ENCODE peak calls at places on chromosome 1, in nine cellular contexts. H is SJSA1, P is IMR-90, G is iPS DF 6.9, F is cardiac fibroblast, M is fibroblast of mammary gland, R is cardiac muscle cell, L is mammary epithelial cell, D is AG04450. I is an unnamed sample.

GRCh38 chr1:95197616-95198252 is 36.3 kb upstream of the RWDD3 start:
- DNase-seq in D (no peak), R (peak), P (peak), L (peak), G (no peak), M (peak), H (no peak), F (peak), I (peak)

GRCh38 chr1:219296430-219296850 is 122.8 kb downstream of the LYPLAL1 start:
- DNase-seq in H (no peak), D (no peak), F (no peak), G (no peak), M (no peak), R (no peak), P (peak), L (no peak), I (peak)

GRCh38 chr1:162476620-162477019 is 21.0 kb upstream of the UHMK1 start:
- DNase-seq in G (no peak), L (no peak), R (no peak), H (no peak), P (no peak), D (no peak), M (no peak), F (no peak), I (no peak)

GRCh38 chr1:91948501-91949355 is 473 bp upstream of the BRDT start:
- DNase-seq in R (no peak), M (no peak), D (no peak), P (no peak), H (no peak), F (no peak), L (no peak), G (no peak), I (no peak)

GRCh38 chr1:38763106-38763505 is 96.5 kb downstream of the RRAGC start:
- DNase-seq in D (no peak), F (no peak), P (no peak), L (no peak), R (no peak), H (no peak), M (no peak), G (no peak), I (no peak)

GRCh38 chr1:171715813-171716251 is 26.0 kb downstream of the VAMP4 start:
- DNase-seq in P (peak), G (no peak), M (peak), F (peak), L (peak), H (peak), R (peak), D (no peak), I (no peak)

GRCh38 chr1:195195423-195196057 is 1412.7 kb downstream of the KCNT2 start:
- DNase-seq in H (no peak), F (no peak), G (no peak), P (no peak), M (no peak), R (no peak), D (no peak), L (no peak), I (no peak)

GRCh38 chr1:16208270-16208987 is 4.0 kb downstream of the ARHGEF19 start:
- DNase-seq in H (no peak), M (peak), G (no peak), P (peak), D (no peak), L (no peak), F (peak), R (peak), I (no peak)

GRCh38 chr1:94463765-94464330 is 45.7 kb downstream of the ABCD3 start:
- DNase-seq in F (peak), M (peak), D (peak), L (peak), G (no peak), H (peak), P (peak), R (peak), I (peak)

GRCh38 chr1:154768456-154769125 is 101.5 kb downstream of the KCNN3 start:
- DNase-seq in H (no peak), P (no peak), L (no peak), F (peak), G (no peak), D (no peak), M (peak), R (peak), I (no peak)

GRCh38 chr1:49576327-49576901 is 447.3 kb downstream of the AGBL4 start:
- DNase-seq in H (no peak), G (no peak), P (no peak), M (no peak), D (no peak), F (no peak), L (no peak), R (no peak), I (no peak)

GRCh38 chr1:85275701-85276289 is 637 bp downstream of the BCL10 start:
- DNase-seq in G (no peak), M (no peak), D (no peak), P (peak), R (no peak), F (no peak), L (no peak), H (no peak), I (no peak)

GRCh38 chr1:9766759-9767442 is 56.9 kb downstream of the CLSTN1 start:
- DNase-seq in G (no peak), L (peak), F (peak), P (peak), R (peak), D (peak), H (peak), M (peak), I (peak)

GRCh38 chr1:12005488-12006166 is 13.7 kb upstream of the MIIP start:
- DNase-seq in L (no peak), F (no peak), D (no peak), H (no peak), M (no peak), G (no peak), P (no peak), R (no peak), I (no peak)

GRCh38 chr1:41515778-41516167 is 31.3 kb upstream of the EDN2 start:
- DNase-seq in H (no peak), G (no peak), P (no peak), D (no peak), M (no peak), R (no peak), F (no peak), L (no peak), I (no peak)

GRCh38 chr1:187151555-187151954 is 322.8 kb downstream of the PLA2G4A start:
- DNase-seq in H (no peak), D (no peak), F (no peak), R (no peak), G (no peak), L (no peak), M (no peak), P (no peak), I (no peak)

GRCh38 chr1:42993631-42994121 is 35.0 kb upstream of the SLC2A1 start:
- DNase-seq in R (no peak), H (no peak), P (no peak), L (no peak), F (no peak), D (no peak), M (no peak), G (no peak), I (no peak)

GRCh38 chr1:33228935-33229487 is 27.3 kb upstream of the ZNF362 start:
- DNase-seq in M (peak), G (no peak), L (peak), R (peak), D (peak), P (peak), F (peak), H (no peak), I (peak)

GRCh38 chr1:12600880-12601633 is 17.0 kb downstream of the DHRS3 start:
- DNase-seq in L (no peak), G (no peak), P (no peak), R (peak), H (peak), M (peak), F (no peak), D (no peak), I (no peak)

GRCh38 chr1:111201275-111202090 is 1.0 kb upstream of the DENND2D start:
- DNase-seq in P (no peak), F (no peak), M (no peak), L (no peak), R (no peak), D (no peak), G (no peak), H (no peak), I (no peak)

GRCh38 chr1:43250351-43250761 is 19.4 kb upstream of the TMEM125 start:
- DNase-seq in R (no peak), P (no peak), G (no peak), H (no peak), L (no peak), D (no peak), F (no peak), M (no peak), I (no peak)

GRCh38 chr1:115596080-115596795 is 45.5 kb upstream of the VANGL1 start:
- DNase-seq in H (peak), D (no peak), P (peak), L (no peak), R (peak), F (peak), G (no peak), M (peak), I (peak)

GRCh38 chr1:61220531-61220930 is 138.2 kb downstream of the NFIA start:
- DNase-seq in D (no peak), M (peak), P (no peak), H (no peak), F (no peak), L (peak), R (no peak), G (no peak), I (no peak)

GRCh38 chr1:95685091-95685490 is 451.1 kb downstream of the RWDD3 start:
- DNase-seq in D (no peak), H (no peak), R (no peak), P (no peak), F (no peak), L (no peak), G (no peak), M (no peak), I (no peak)

GRCh38 chr1:221829327-221830011 is 87.6 kb upstream of the DUSP10 start:
- DNase-seq in H (peak), F (peak), R (peak), L (peak), P (peak), G (no peak), D (peak), M (peak), I (peak)

GRCh38 chr1:239125027-239125426 is 261.3 kb upstream of the CHRM3 start:
- DNase-seq in L (no peak), H (no peak), R (peak), D (no peak), F (no peak), P (no peak), G (peak), M (peak), I (no peak)

GRCh38 chr1:191582169-191582568 is 576.1 kb upstream of the RGS18 start:
- DNase-seq in L (no peak), R (no peak), M (no peak), P (no peak), G (no peak), F (no peak), H (no peak), D (no peak), I (no peak)

GRCh38 chr1:55720243-55720642 is 505.1 kb upstream of the USP24 start:
- DNase-seq in P (peak), H (no peak), F (peak), G (no peak), D (no peak), L (no peak), M (peak), R (no peak), I (no peak)

GRCh38 chr1:182391362-182392044 is at the start of gene GLUL:
- DNase-seq in F (peak), L (peak), D (peak), R (peak), H (peak), G (peak), P (peak), M (peak), I (peak)

GRCh38 chr1:224373008-224373590 is 16.4 kb downstream of the CNIH4 start:
- DNase-seq in L (no peak), P (no peak), R (no peak), H (no peak), G (no peak), D (no peak), F (no peak), M (no peak), I (no peak)

GRCh38 chr1:224380003-224380402 is 23.3 kb downstream of the CNIH4 start:
- DNase-seq in H (no peak), P (no peak), M (no peak), F (no peak), D (no peak), G (no peak), L (no peak), R (peak), I (no peak)

GRCh38 chr1:224378855-224379631 is 22.4 kb downstream of the CNIH4 start:
- DNase-seq in P (no peak), F (no peak), M (no peak), D (no peak), L (no peak), R (no peak), G (no peak), H (no peak), I (no peak)

GRCh38 chr1:224377676-224378006 is 21.0 kb downstream of the CNIH4 start:
- DNase-seq in D (no peak), P (peak), L (peak), G (no peak), H (peak), M (peak), F (peak), R (peak), I (peak)

GRCh38 chr1:224375059-224375458 is 18.4 kb downstream of the CNIH4 start:
- DNase-seq in L (peak), D (no peak), R (no peak), G (no peak), H (no peak), F (no peak), M (no peak), P (no peak), I (no peak)
- H3K4me3 ChIP-seq in L (no peak), D (no peak), R (no peak), G (no peak), H (no peak), F (no peak), M (no peak), P (no peak), I (no peak)

GRCh38 chr1:228379666-228380065 is 27.0 kb downstream of the TRIM11 start:
- DNase-seq in D (no peak), M (no peak), H (no peak), F (no peak), L (no peak), R (no peak), G (no peak), P (no peak), I (no peak)
- H3K4me3 ChIP-seq in D (no peak), M (no peak), H (no peak), F (no peak), L (no peak), R (no peak), G (no peak), P (no peak), I (no peak)

GRCh38 chr1:109392788-109393580 is 4.7 kb downstream of the SORT1 start:
- DNase-seq in H (peak), R (peak), D (peak), F (peak), M (no peak), P (peak), L (no peak), G (no peak), I (peak)
- H3K4me3 ChIP-seq in H (peak), R (no peak), D (peak), F (peak), M (no peak), P (peak), L (no peak), G (no peak), I (peak)

GRCh38 chr1:108814343-108815125 is 42.4 kb downstream of the AKNAD1 start:
- DNase-seq in M (peak), F (peak), H (no peak), D (no peak), R (peak), L (no peak), P (peak), G (no peak), I (peak)

GRCh38 chr1:108815566-108815965 is 41.3 kb downstream of the AKNAD1 start:
- DNase-seq in P (no peak), D (no peak), M (peak), L (no peak), F (peak), R (peak), H (peak), G (no peak), I (peak)

GRCh38 chr1:108817811-108818210 is 39.1 kb downstream of the AKNAD1 start:
- DNase-seq in G (no peak), P (no peak), D (no peak), M (no peak), H (no peak), R (no peak), F (no peak), L (no peak), I (no peak)

GRCh38 chr1:108817016-108817415 is 39.9 kb downstream of the AKNAD1 start:
- DNase-seq in R (peak), D (no peak), H (peak), G (no peak), F (peak), M (peak), L (peak), P (peak), I (peak)

GRCh38 chr1:108816049-108816882 is 40.6 kb downstream of the AKNAD1 start:
- DNase-seq in D (peak), F (peak), P (peak), H (peak), R (peak), G (peak), M (peak), L (peak), I (peak)
- H3K4me3 ChIP-seq in D (peak), F (no peak), P (no peak), H (peak), R (no peak), G (no peak), M (peak), L (peak), I (peak)

DNA sequence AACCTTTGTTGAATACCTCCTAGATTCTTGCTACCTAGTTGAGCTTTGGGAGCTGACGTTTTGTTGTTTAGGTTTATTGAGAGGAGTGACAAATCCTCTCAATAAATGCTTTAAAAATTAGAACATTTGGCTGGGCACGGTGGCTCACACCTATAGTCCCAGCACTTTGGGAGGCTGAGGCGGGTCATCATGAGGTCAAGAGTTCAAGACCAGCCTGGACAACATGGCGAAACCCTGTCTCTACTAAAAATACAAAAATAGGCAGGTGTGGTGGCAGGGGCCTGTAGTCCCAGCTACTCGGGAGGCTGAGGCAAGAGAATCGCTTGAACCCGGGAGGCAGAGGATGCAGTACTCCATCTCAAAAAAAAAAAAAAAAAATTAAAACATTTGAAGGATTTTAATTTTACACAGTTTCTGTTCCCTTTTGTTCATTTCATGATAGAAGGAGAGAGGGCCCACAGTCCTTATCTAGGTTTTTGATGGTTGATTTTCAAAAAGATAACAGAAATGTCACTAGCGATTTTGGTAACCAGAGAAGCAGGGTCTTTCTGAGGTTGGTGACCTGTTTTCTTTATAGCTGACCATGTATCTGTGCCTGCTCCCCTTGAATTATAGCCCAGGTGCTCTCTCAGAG is 44.2 kb upstream of the PIGV start:
- DNase-seq in G (no peak), M (no peak), F (no peak), R (no peak), H (no peak), D (no peak), L (no peak), P (no peak), I (no peak)
- H3K4me3 ChIP-seq in G (no peak), M (no peak), F (no peak), R (no peak), H (no peak), D (no peak), L (no peak), P (no peak), I (no peak)

I was measured in astrocyte of the spinal cord.